ENCODE peak calls at places on chromosomes 4 and X, in eight cellular contexts. One of them, this sample, is unnamed.

GRCh38 chr4:128153795-128154194 is 92.7 kb downstream of the LARP1B start:
- DNase-seq in fibroblast of lung: no peak
- DNase-seq in sigmoid colon: no peak
- DNase-seq in uterus: no peak
- DNase-seq in DND-41: no peak
- DNase-seq in suprapubic skin: no peak
- DNase-seq in hepatocyte: no peak
- DNase-seq in thyroid gland: no peak
- DNase-seq in this sample: no peak

GRCh38 chr4:2591189-2591588 is 54.7 kb downstream of the FAM193A start:
- DNase-seq in hepatocyte: no peak
- DNase-seq in thyroid gland: peak
- DNase-seq in suprapubic skin: no peak
- DNase-seq in sigmoid colon: no peak
- DNase-seq in DND-41: no peak
- DNase-seq in fibroblast of lung: peak
- DNase-seq in uterus: no peak
- DNase-seq in this sample: no peak

GRCh38 chr4:140237616-140238352 is 83.8 kb upstream of the MAML3 start:
- DNase-seq in hepatocyte: peak
- DNase-seq in suprapubic skin: peak
- DNase-seq in uterus: peak
- DNase-seq in DND-41: no peak
- DNase-seq in thyroid gland: peak
- DNase-seq in fibroblast of lung: peak
- DNase-seq in sigmoid colon: peak
- DNase-seq in this sample: no peak

GRCh38 chr4:78926825-78927224 is 12.4 kb downstream of the PAQR3 start:
- DNase-seq in thyroid gland: no peak
- DNase-seq in sigmoid colon: no peak
- DNase-seq in DND-41: no peak
- DNase-seq in suprapubic skin: no peak
- DNase-seq in uterus: no peak
- DNase-seq in fibroblast of lung: no peak
- DNase-seq in hepatocyte: no peak
- DNase-seq in this sample: no peak

GRCh38 chrX:39905475-39905889 is 192.3 kb downstream of the BCOR start:
- DNase-seq in hepatocyte: peak
- DNase-seq in thyroid gland: peak
- DNase-seq in DND-41: no peak
- DNase-seq in fibroblast of lung: peak
- DNase-seq in sigmoid colon: peak
- DNase-seq in uterus: peak
- DNase-seq in suprapubic skin: no peak
- DNase-seq in this sample: no peak

GRCh38 chr4:76966024-76966579 is 16.6 kb downstream of the SEPTIN11 start:
- DNase-seq in fibroblast of lung: no peak
- DNase-seq in suprapubic skin: no peak
- DNase-seq in uterus: no peak
- DNase-seq in thyroid gland: no peak
- DNase-seq in DND-41: no peak
- DNase-seq in sigmoid colon: no peak
- DNase-seq in hepatocyte: no peak
- DNase-seq in this sample: no peak

GRCh38 chr4:155541716-155542115 is 124.9 kb upstream of the GUCY1A1 start:
- DNase-seq in suprapubic skin: no peak
- DNase-seq in thyroid gland: no peak
- DNase-seq in hepatocyte: no peak
- DNase-seq in uterus: no peak
- DNase-seq in DND-41: no peak
- DNase-seq in sigmoid colon: no peak
- DNase-seq in fibroblast of lung: peak
- DNase-seq in this sample: no peak

GRCh38 chr4:63583561-63583960 is 825.7 kb downstream of the TECRL start:
- DNase-seq in suprapubic skin: no peak
- DNase-seq in thyroid gland: no peak
- DNase-seq in sigmoid colon: no peak
- DNase-seq in fibroblast of lung: no peak
- DNase-seq in DND-41: no peak
- DNase-seq in uterus: no peak
- DNase-seq in hepatocyte: no peak
- DNase-seq in this sample: no peak

GRCh38 chrX:125205084-125205917 is 114.4 kb upstream of the TEX13C start:
- DNase-seq in suprapubic skin: peak
- DNase-seq in uterus: peak
- DNase-seq in hepatocyte: peak
- DNase-seq in DND-41: no peak
- DNase-seq in thyroid gland: peak
- DNase-seq in fibroblast of lung: peak
- DNase-seq in sigmoid colon: peak
- DNase-seq in this sample: peak

GRCh38 chrX:10240918-10241317 is 84.1 kb downstream of the CLCN4 start:
- DNase-seq in uterus: peak
- DNase-seq in thyroid gland: no peak
- DNase-seq in suprapubic skin: no peak
- DNase-seq in fibroblast of lung: peak
- DNase-seq in hepatocyte: no peak
- DNase-seq in DND-41: no peak
- DNase-seq in sigmoid colon: peak
- DNase-seq in this sample: no peak

GRCh38 chrX:144379156-144379555 is 495.3 kb downstream of the UBE2NL start:
- DNase-seq in hepatocyte: no peak
- DNase-seq in suprapubic skin: no peak
- DNase-seq in fibroblast of lung: no peak
- DNase-seq in DND-41: no peak
- DNase-seq in thyroid gland: no peak
- DNase-seq in uterus: no peak
- DNase-seq in sigmoid colon: no peak
- DNase-seq in this sample: no peak

GRCh38 chr4:82798168-82799005 is at the start of gene SCD5:
- DNase-seq in thyroid gland: peak
- DNase-seq in suprapubic skin: peak
- DNase-seq in hepatocyte: peak
- DNase-seq in sigmoid colon: peak
- DNase-seq in DND-41: peak
- DNase-seq in fibroblast of lung: peak
- DNase-seq in uterus: peak
- DNase-seq in this sample: peak
- H3K27ac ChIP-seq in thyroid gland: peak
- H3K27ac ChIP-seq in suprapubic skin: peak
- H3K27ac ChIP-seq in hepatocyte: no peak
- H3K27ac ChIP-seq in sigmoid colon: peak
- H3K27ac ChIP-seq in DND-41: peak
- H3K27ac ChIP-seq in fibroblast of lung: no peak
- H3K27ac ChIP-seq in uterus: peak
- H3K27ac ChIP-seq in this sample: peak

GRCh38 chrX:12447448-12448154 is 309.3 kb downstream of the FRMPD4 start:
- DNase-seq in fibroblast of lung: peak
- DNase-seq in sigmoid colon: peak
- DNase-seq in hepatocyte: peak
- DNase-seq in uterus: no peak
- DNase-seq in DND-41: no peak
- DNase-seq in thyroid gland: no peak
- DNase-seq in suprapubic skin: no peak
- DNase-seq in this sample: peak

GRCh38 chrX:12446342-12447075 is 308.2 kb downstream of the FRMPD4 start:
- DNase-seq in hepatocyte: no peak
- DNase-seq in DND-41: no peak
- DNase-seq in suprapubic skin: no peak
- DNase-seq in sigmoid colon: no peak
- DNase-seq in thyroid gland: no peak
- DNase-seq in fibroblast of lung: peak
- DNase-seq in uterus: no peak
- DNase-seq in this sample: peak

GRCh38 chrX:12440245-12440644 is 302.0 kb downstream of the FRMPD4 start:
- DNase-seq in DND-41: no peak
- DNase-seq in sigmoid colon: no peak
- DNase-seq in hepatocyte: no peak
- DNase-seq in thyroid gland: no peak
- DNase-seq in fibroblast of lung: no peak
- DNase-seq in uterus: no peak
- DNase-seq in suprapubic skin: no peak
- DNase-seq in this sample: no peak

GRCh38 chrX:12441376-12442128 is 303.3 kb downstream of the FRMPD4 start:
- DNase-seq in DND-41: no peak
- DNase-seq in sigmoid colon: no peak
- DNase-seq in fibroblast of lung: peak
- DNase-seq in suprapubic skin: no peak
- DNase-seq in thyroid gland: no peak
- DNase-seq in uterus: no peak
- DNase-seq in hepatocyte: no peak
- DNase-seq in this sample: peak

DNA sequence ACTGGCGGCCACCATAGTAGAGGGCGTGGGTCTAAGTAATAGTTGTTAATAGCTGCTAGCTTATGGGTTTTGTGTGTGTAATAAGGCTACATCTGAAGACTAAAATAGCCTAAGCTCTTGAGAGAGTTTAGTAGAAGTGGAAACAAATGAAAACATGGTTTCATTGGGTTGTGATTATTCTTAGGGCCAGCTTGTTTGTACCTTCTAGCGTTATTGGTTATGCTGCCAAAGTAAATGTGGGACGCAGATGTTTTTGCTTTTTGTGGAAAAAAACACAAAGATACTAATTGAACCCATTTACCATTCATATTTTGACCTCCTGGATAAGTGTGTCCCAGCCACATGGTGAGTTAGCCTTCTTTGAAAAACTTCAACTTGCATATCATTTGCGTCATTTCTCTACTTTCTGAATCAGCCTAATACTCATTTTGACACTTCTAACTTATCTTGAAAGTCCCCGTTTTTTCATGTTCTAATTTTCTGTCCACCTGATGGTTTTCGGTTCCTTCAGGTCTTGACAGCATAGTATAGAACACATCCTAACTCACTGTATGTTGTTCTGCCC is 305.3 kb downstream of the FRMPD4 start:
- DNase-seq in DND-41: no peak
- DNase-seq in sigmoid colon: no peak
- DNase-seq in suprapubic skin: no peak
- DNase-seq in hepatocyte: no peak
- DNase-seq in fibroblast of lung: no peak
- DNase-seq in thyroid gland: no peak
- DNase-seq in uterus: no peak
- DNase-seq in this sample: no peak
- TF ChIP-seq CTCF in DND-41: no peak
- TF ChIP-seq CTCF in sigmoid colon: no peak
- TF ChIP-seq CTCF in suprapubic skin: no peak
- TF ChIP-seq CTCF in hepatocyte: no peak
- TF ChIP-seq CTCF in fibroblast of lung: no peak
- TF ChIP-seq CTCF in thyroid gland: no peak
- TF ChIP-seq CTCF in uterus: no peak
- TF ChIP-seq CTCF in this sample: no peak

DNA sequence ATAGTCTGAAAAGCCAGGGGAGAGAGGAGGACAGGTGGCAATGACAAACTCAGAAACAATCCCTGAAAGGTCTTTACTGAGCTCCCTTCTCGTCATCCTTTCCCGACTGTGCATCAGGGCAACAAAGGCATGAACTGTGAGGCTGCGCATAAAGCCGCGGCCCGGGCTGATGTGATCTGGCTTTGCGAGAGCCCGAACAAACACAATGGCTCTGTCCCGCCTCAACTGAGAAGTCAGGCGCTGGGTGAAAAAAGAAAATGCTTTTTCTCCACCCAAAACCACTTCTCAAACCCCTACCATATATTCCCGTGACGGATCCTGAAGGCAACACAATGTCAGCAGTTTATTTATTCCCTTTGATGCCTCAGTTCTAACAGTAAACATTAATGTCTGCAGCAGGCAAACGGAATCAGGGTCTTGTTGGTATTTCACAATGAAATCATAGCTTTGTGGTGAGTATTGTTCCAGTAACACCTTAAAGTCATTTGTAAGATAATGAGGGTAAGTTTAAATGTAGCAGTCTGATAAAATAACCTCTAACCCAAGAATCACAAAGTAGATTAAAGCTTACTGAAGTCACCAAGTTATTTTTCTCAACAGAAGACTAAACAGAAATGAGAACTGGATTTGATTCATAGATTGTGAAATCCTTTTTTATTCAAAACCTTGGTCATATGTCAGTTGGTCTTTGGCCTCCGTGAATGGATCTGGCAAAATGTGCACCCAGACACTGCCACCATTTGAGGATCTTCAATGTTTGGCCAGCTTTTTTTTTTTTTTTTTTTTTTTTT is 67.4 kb downstream of the APBB2 start:
- DNase-seq in suprapubic skin: no peak
- DNase-seq in hepatocyte: peak
- DNase-seq in DND-41: no peak
- DNase-seq in thyroid gland: no peak
- DNase-seq in sigmoid colon: no peak
- DNase-seq in fibroblast of lung: peak
- DNase-seq in uterus: peak
- DNase-seq in this sample: no peak
- H3K27ac ChIP-seq in suprapubic skin: peak
- H3K27ac ChIP-seq in hepatocyte: peak
- H3K27ac ChIP-seq in DND-41: no peak
- H3K27ac ChIP-seq in thyroid gland: peak
- H3K27ac ChIP-seq in sigmoid colon: peak
- H3K27ac ChIP-seq in fibroblast of lung: peak
- H3K27ac ChIP-seq in uterus: peak
- H3K27ac ChIP-seq in this sample: peak

GRCh38 chrX:23103546-23103945 is 103.8 kb downstream of the DDX53 start:
- DNase-seq in thyroid gland: no peak
- DNase-seq in DND-41: no peak
- DNase-seq in sigmoid colon: no peak
- DNase-seq in hepatocyte: no peak
- DNase-seq in uterus: no peak
- DNase-seq in fibroblast of lung: no peak
- DNase-seq in suprapubic skin: no peak
- DNase-seq in this sample: no peak
- TF ChIP-seq CTCF in thyroid gland: no peak
- TF ChIP-seq CTCF in DND-41: no peak
- TF ChIP-seq CTCF in sigmoid colon: no peak
- TF ChIP-seq CTCF in hepatocyte: no peak
- TF ChIP-seq CTCF in uterus: no peak
- TF ChIP-seq CTCF in fibroblast of lung: no peak
- TF ChIP-seq CTCF in suprapubic skin: no peak
- TF ChIP-seq CTCF in this sample: no peak

GRCh38 chr4:183256343-183256742 is 63.7 kb downstream of the CLDN22 start:
- DNase-seq in uterus: no peak
- DNase-seq in DND-41: no peak
- DNase-seq in thyroid gland: no peak
- DNase-seq in suprapubic skin: no peak
- DNase-seq in fibroblast of lung: no peak
- DNase-seq in hepatocyte: no peak
- DNase-seq in sigmoid colon: no peak
- DNase-seq in this sample: no peak
- H3K27ac ChIP-seq in uterus: peak
- H3K27ac ChIP-seq in DND-41: no peak
- H3K27ac ChIP-seq in thyroid gland: no peak
- H3K27ac ChIP-seq in suprapubic skin: no peak
- H3K27ac ChIP-seq in fibroblast of lung: peak
- H3K27ac ChIP-seq in hepatocyte: no peak
- H3K27ac ChIP-seq in sigmoid colon: peak
- H3K27ac ChIP-seq in this sample: no peak

GRCh38 chr4:102055805-102056204 is 265.3 kb downstream of the BANK1 start:
- DNase-seq in fibroblast of lung: no peak
- DNase-seq in thyroid gland: no peak
- DNase-seq in sigmoid colon: no peak
- DNase-seq in hepatocyte: no peak
- DNase-seq in suprapubic skin: no peak
- DNase-seq in uterus: no peak
- DNase-seq in DND-41: no peak
- DNase-seq in this sample: no peak
- TF ChIP-seq CTCF in fibroblast of lung: no peak
- TF ChIP-seq CTCF in thyroid gland: no peak
- TF ChIP-seq CTCF in sigmoid colon: no peak
- TF ChIP-seq CTCF in hepatocyte: no peak
- TF ChIP-seq CTCF in suprapubic skin: no peak
- TF ChIP-seq CTCF in uterus: no peak
- TF ChIP-seq CTCF in DND-41: no peak
- TF ChIP-seq CTCF in this sample: no peak

GRCh38 chr4:178185517-178185916 is 743.3 kb upstream of the AGA start:
- DNase-seq in fibroblast of lung: peak
- DNase-seq in thyroid gland: no peak
- DNase-seq in uterus: no peak
- DNase-seq in hepatocyte: no peak
- DNase-seq in suprapubic skin: no peak
- DNase-seq in sigmoid colon: no peak
- DNase-seq in DND-41: no peak
- DNase-seq in this sample: no peak
- H3K27ac ChIP-seq in fibroblast of lung: no peak
- H3K27ac ChIP-seq in thyroid gland: no peak
- H3K27ac ChIP-seq in uterus: no peak
- H3K27ac ChIP-seq in hepatocyte: no peak
- H3K27ac ChIP-seq in suprapubic skin: no peak
- H3K27ac ChIP-seq in sigmoid colon: no peak
- H3K27ac ChIP-seq in DND-41: no peak
- H3K27ac ChIP-seq in this sample: no peak